ENCODE peak calls at places on chromosomes 3 and 15, in five cellular contexts. T is sciatic nerve; Q is activated T-helper 9 cell treated with anti-CD3 and anti-CD28 coated beads, Interleukin-2, amount 50 U/mL, for 16 hours; C is LHCN-M2; U is pons. E is an unnamed sample.
A peak's percentile ranks its signal among the peaks of the same experiment; 100 is the strongest.

GRCh38 chr3:188807002-188807401 is 364.8 kb upstream of the TPRG1 start:
- DNase-seq in C (peak; percentile 50), Q (no peak), U (no peak), T (no peak), E (no peak)

GRCh38 chr15:100033140-100033857 is 300.1 kb upstream of the LYSMD4 start:
- DNase-seq in U (no peak), Q (no peak), C (peak; percentile 76), T (no peak), E (no peak)

GRCh38 chr15:99433757-99434211 is 132.0 kb upstream of the MEF2A start:
- DNase-seq in T (peak; percentile 44), C (no peak), Q (no peak), U (no peak), E (no peak)

GRCh38 chr3:152860736-152861135 is 25.8 kb downstream of the P2RY1 start:
- DNase-seq in T (no peak), C (no peak), Q (no peak), U (no peak), E (no peak)

GRCh38 chr3:134675726-134676252 is 25.0 kb upstream of the KY start:
- DNase-seq in U (no peak), Q (no peak), T (no peak), C (no peak), E (no peak)

GRCh38 chr3:180040966-180041365 is 4.2 kb upstream of the PEX5L start:
- DNase-seq in C (peak; percentile 1), Q (no peak), U (no peak), T (no peak), E (no peak)

GRCh38 chr3:49032646-49033304 is 3.6 kb upstream of the IMPDH2 start:
- DNase-seq in Q (no peak), U (no peak), T (no peak), C (no peak), E (no peak)

GRCh38 chr15:79066391-79067090 is 24.0 kb downstream of the RASGRF1 start:
- DNase-seq in U (no peak), C (no peak), T (no peak), Q (no peak), E (no peak)

GRCh38 chr3:32175607-32176197 is 62.8 kb upstream of the CMTM8 start:
- DNase-seq in C (peak; percentile 68), U (peak; percentile 59), Q (no peak), T (no peak), E (peak; percentile 15)

GRCh38 chr15:62559049-62559733 is 394.1 kb upstream of the C2CD4B start:
- DNase-seq in Q (no peak), U (no peak), T (peak; percentile 73), C (peak; percentile 46), E (no peak)

GRCh38 chr15:50248994-50249586 is 16.4 kb downstream of the HDC start:
- DNase-seq in U (no peak), Q (no peak), C (peak; percentile 18), T (no peak), E (no peak)

GRCh38 chr3:148748323-148748722 is 50.6 kb downstream of the AGTR1 start:
- DNase-seq in T (no peak), Q (no peak), C (peak; percentile 31), U (no peak), E (no peak)

GRCh38 chr15:93135997-93136397 is 47.0 kb upstream of the RGMA start:
- DNase-seq in T (no peak), U (no peak), Q (no peak), C (no peak), E (no peak)

GRCh38 chr15:53354905-53355304 is 404.6 kb downstream of the WDR72 start:
- DNase-seq in Q (no peak), C (no peak), T (no peak), U (no peak), E (no peak)

GRCh38 chr3:42700366-42701288 is 2.0 kb downstream of the HHATL start:
- DNase-seq in C (no peak), Q (no peak), U (no peak), T (no peak), E (no peak)

GRCh38 chr3:66481071-66482001 is 19.5 kb downstream of the LRIG1 start:
- DNase-seq in Q (no peak), C (no peak), T (no peak), U (no peak), E (no peak)

GRCh38 chr15:28995193-28995592 is 109.4 kb downstream of the APBA2 start:
- DNase-seq in C (no peak), U (peak; percentile 96), Q (no peak), T (no peak), E (no peak)